ENCODE peak calls at places on chromosomes 4 and X, in four cellular contexts. P, I, Y and F are unnamed samples.

GRCh38 chrX:22748093-22748999 is 251.4 kb upstream of the DDX53 start:
- DNase-seq in P (no peak), I (peak), Y (no peak), F (peak)

GRCh38 chr4:71231753-71232420 is 106.9 kb upstream of the SLC4A4 start:
- DNase-seq in P (no peak), I (no peak), Y (no peak), F (peak)

GRCh38 chr4:47839259-47839658 is 1.4 kb upstream of the CORIN start:
- DNase-seq in P (no peak), I (no peak), Y (no peak), F (peak)

GRCh38 chr4:73707918-73708577 is 32.3 kb upstream of the CXCL8 start:
- DNase-seq in P (peak), I (no peak), Y (no peak), F (peak)

GRCh38 chrX:121876316-121876715 is 828.9 kb downstream of the GLUD2 start:
- DNase-seq in P (peak), I (no peak), Y (no peak), F (peak)

GRCh38 chr4:137703225-137703624 is 170.9 kb upstream of the PCDH18 start:
- DNase-seq in P (no peak), I (no peak), Y (no peak), F (no peak)

GRCh38 chrX:48498374-48498809 is 10.4 kb upstream of the PORCN start:
- DNase-seq in P (no peak), I (no peak), Y (no peak), F (peak)

GRCh38 chr4:180101348-180102083 is 2141.7 kb upstream of the TENM3 start:
- DNase-seq in P (no peak), I (peak), Y (no peak), F (no peak)

GRCh38 chr4:38223801-38224236 is 263.6 kb downstream of the PTTG2 start:
- DNase-seq in P (no peak), I (no peak), Y (no peak), F (no peak)

GRCh38 chrX:103373581-103373980 is 2.8 kb upstream of the BEX3 start:
- DNase-seq in P (no peak), I (no peak), Y (no peak), F (no peak)

GRCh38 chr4:122775987-122776836 is 43.7 kb downstream of the BBS12 start:
- DNase-seq in P (no peak), I (peak), Y (no peak), F (no peak)
- TF ChIP-seq CTCF in P (no peak), I (no peak), Y (no peak), F (no peak)

GRCh38 chrX:2627272-2627867 is 63.7 kb upstream of the CD99 start:
- DNase-seq in P (no peak), I (peak), Y (no peak), F (no peak)
- TF ChIP-seq CTCF in P (peak), I (peak), Y (no peak), F (peak)

DNA sequence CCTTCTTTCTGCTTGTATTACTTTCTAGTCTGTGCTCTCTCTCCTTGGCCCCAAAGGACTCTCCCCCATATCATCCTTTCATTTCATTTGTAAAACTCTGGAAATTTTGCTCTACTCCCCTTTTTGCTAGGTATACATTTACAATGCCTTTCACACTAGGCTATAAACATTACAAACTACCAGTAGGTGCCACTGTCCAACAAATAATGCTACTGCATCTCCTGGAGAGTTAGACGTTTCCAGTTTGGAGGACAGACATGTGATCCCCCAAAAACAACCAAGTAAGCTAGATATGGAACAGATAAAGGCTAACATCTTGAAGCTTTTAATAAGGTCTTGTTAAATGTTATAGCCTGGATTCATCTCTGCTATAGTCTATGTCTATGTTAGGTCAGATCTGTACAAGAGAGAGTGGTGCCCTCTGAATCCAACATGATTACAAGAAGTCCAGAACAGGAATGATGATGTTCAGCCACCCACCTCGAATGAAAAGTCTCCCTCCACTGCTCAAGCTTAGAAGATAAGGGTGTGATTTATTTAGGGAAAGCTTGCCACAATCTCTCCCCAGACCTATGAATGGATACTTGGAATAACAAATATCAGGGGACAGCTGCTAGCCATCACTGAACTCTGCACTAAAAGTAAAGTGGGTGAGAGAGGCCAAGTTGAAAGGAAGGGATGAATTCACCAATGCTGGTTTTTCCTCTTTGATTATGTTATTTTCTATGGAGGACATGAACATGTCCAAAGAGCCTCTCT is 14.3 kb downstream of the CBR4 start:
- DNase-seq in P (no peak), I (no peak), Y (no peak), F (peak)
- TF ChIP-seq CTCF in P (peak), I (no peak), Y (no peak), F (peak)

GRCh38 chr4:56976878-56977320 is 507 bp downstream of the NOA1 start:
- DNase-seq in P (no peak), I (peak), Y (no peak), F (no peak)
- TF ChIP-seq CTCF in P (peak), I (peak), Y (no peak), F (peak)

DNA sequence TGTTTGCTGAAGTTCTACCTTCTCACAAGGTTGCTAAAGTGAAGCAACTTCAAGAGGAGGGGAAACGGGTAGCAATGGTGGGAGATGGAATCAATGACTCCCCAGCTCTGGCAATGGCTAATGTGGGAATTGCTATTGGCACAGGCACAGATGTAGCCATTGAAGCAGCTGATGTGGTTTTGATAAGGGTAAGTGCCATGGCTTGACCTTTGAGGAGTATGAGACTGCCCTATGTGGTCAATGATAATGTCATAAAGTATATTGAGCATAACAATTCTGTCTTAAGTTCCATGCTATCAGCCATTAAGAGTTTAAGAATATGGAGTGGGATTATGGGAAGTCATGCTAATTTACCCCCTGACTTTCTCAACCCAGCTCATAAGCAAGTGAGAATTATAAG is 61.4 kb upstream of the PGK1 start:
- DNase-seq in P (no peak), I (no peak), Y (no peak), F (no peak)
- TF ChIP-seq CTCF in P (no peak), I (no peak), Y (no peak), F (no peak)